ENCODE peak calls at places on chromosomes 4 and X, in four cellular contexts. M is keratinocyte, G is endodermal cell, D is adrenal gland. W is an unnamed sample.

GRCh38 chrX:41720125-41720780 is 3.7 kb upstream of the GPR82 start:
- DNase-seq in M (no peak), G (peak), D (no peak), W (no peak)

GRCh38 chr4:3673176-3673575 is 93.0 kb upstream of the ADRA2C start:
- DNase-seq in M (no peak), G (no peak), D (no peak), W (no peak)

GRCh38 chrX:112367065-112367464 is 284.5 kb upstream of the TRPC5 start:
- DNase-seq in M (no peak), G (no peak), D (no peak), W (no peak)

GRCh38 chr4:186557486-186557885 is 2.1 kb upstream of the MTNR1A start:
- DNase-seq in M (no peak), G (peak), D (no peak), W (no peak)

GRCh38 chrX:40947276-40947675 is 138.0 kb upstream of the USP9X start:
- DNase-seq in M (no peak), G (no peak), D (no peak), W (no peak)

GRCh38 chr4:152860057-152860456 is 76.1 kb upstream of the FHDC1 start:
- DNase-seq in M (no peak), G (no peak), D (no peak), W (no peak)

GRCh38 chr4:41594439-41594838 is 56.5 kb downstream of the LIMCH1 start:
- DNase-seq in M (no peak), G (no peak), D (peak), W (no peak)

GRCh38 chrX:63735882-63736281 is 49.1 kb downstream of the ARHGEF9 start:
- DNase-seq in M (no peak), G (no peak), D (no peak), W (no peak)

GRCh38 chr4:169649545-169650226 is 29.3 kb downstream of the CLCN3 start:
- DNase-seq in M (no peak), G (no peak), D (peak), W (peak)

GRCh38 chr4:174563399-174563798 is 41.1 kb upstream of the HPGD start:
- DNase-seq in M (no peak), G (no peak), D (no peak), W (no peak)

GRCh38 chrX:10254746-10255145 is 98.0 kb downstream of the CLCN4 start:
- DNase-seq in M (no peak), G (no peak), D (no peak), W (no peak)
- TF ChIP-seq CTCF in M (peak), G (peak), D (peak), W (peak)

DNA sequence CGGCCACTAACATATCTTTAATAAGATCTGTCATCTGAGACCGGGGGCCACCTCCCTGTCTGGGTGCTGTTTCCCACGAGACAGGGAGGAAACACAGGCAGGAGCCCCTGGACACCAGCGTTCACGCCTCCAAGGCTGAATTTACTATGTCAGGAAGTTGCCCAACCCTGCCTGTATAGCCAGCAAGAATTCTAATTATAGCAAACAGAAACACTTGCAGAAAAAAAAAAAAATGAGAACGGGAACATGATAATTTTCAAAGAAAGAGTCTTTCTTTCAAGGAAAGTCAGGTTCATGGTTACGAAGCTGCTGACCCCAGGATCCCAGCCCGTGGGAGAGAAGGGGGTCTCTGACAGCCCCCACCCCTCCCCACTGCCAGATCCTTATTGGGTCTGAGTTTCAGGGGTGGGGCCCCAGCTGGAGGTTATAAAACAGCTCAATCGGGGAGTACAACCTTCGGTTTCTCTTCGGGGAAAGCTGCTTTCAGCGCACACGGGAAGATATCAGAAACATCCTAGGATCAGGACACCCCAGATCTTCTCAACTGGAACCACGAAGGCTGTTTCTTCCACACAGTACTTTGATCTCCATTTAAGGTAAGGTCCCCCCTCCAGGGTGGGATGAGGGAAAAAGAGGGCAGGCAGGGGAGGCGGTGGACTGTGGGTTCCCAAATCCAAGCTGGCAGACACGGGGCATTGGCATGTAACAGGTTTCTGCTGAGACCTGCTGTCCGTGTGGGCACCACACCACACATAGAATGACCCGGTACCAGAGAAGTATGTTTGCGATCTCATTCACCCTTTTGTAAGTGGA is at the start of gene IL3RA:
- DNase-seq in M (no peak), G (no peak), D (peak), W (no peak)
- H3K4me3 ChIP-seq in M (no peak), G (no peak), D (no peak), W (peak)

GRCh38 chrX:97452283-97452682 is 568.6 kb downstream of the RPA4 start:
- DNase-seq in M (no peak), G (no peak), D (no peak), W (no peak)

GRCh38 chrX:97446298-97446882 is 562.7 kb downstream of the RPA4 start:
- DNase-seq in M (no peak), G (no peak), D (no peak), W (no peak)
- TF ChIP-seq CTCF in M (no peak), G (peak), D (no peak), W (no peak)

GRCh38 chrX:119015407-119016242 is 41.2 kb downstream of the LONRF3 start:
- DNase-seq in M (peak), G (no peak), D (peak), W (peak)
- H3K4me3 ChIP-seq in M (no peak), G (no peak), D (no peak), W (no peak)

GRCh38 chr4:98745372-98745771 is 87.0 kb upstream of the TSPAN5 start:
- DNase-seq in M (no peak), G (no peak), D (peak), W (no peak)
- TF ChIP-seq CTCF in M (peak), G (peak), D (peak), W (peak)

GRCh38 chrX:131762802-131763234 is 218.9 kb downstream of the OR13H1 start:
- DNase-seq in M (no peak), G (no peak), D (peak), W (no peak)

GRCh38 chrX:131763674-131764073 is 219.8 kb downstream of the OR13H1 start:
- DNase-seq in M (no peak), G (no peak), D (peak), W (no peak)

DNA sequence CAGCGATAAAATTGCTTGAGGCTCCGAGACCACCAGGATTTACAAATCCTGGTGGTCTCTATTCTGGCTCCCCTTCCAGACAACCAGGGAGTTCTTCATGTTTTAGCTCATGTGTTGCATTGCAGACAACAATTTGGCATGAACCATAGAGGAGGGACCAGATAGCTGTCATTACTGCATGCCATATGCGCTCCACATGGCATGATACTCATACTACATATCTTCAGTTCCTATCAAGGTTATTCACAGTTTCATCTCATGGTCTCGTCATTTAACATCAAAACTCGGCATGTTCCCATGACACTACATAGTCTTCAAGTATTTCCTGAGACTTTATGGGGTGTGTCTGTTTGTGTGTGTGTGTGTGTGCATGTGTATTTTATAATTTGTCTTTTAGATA is 220.3 kb downstream of the OR13H1 start:
- DNase-seq in M (no peak), G (no peak), D (no peak), W (no peak)
- H3K4me3 ChIP-seq in M (peak), G (no peak), D (no peak), W (no peak)

GRCh38 chr4:142984871-142985585 is 138.9 kb upstream of the INPP4B start:
- DNase-seq in M (no peak), G (peak), D (no peak), W (no peak)
- TF ChIP-seq CTCF in M (peak), G (peak), D (peak), W (peak)

GRCh38 chr4:159141193-159141592 is 38.3 kb downstream of the RAPGEF2 start:
- DNase-seq in M (no peak), G (no peak), D (no peak), W (no peak)

GRCh38 chr4:159144112-159144694 is 41.3 kb downstream of the RAPGEF2 start:
- DNase-seq in M (no peak), G (no peak), D (no peak), W (no peak)

GRCh38 chr4:159142254-159142653 is 39.4 kb downstream of the RAPGEF2 start:
- DNase-seq in M (no peak), G (no peak), D (no peak), W (no peak)

GRCh38 chr4:159145318-159146006 is 42.6 kb downstream of the RAPGEF2 start:
- DNase-seq in M (no peak), G (no peak), D (no peak), W (no peak)

DNA sequence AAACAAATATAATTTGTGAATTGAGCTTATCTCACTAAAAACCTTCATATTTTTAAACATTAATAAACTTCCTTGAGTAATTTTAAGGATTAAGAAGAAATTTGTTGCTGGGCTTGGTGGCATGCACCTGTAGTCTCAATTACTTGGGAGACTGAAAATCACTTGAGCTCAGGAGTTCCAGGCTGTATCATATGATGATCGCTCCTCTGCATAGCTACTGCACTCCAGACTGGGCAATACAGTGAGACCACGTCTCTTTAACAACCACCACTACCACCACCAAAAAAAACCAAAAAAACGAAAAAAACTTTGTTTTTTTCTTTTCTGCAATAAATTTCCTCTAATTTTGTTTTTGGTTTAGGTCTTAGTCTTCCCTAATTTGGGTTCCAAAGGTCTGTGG is 40.1 kb downstream of the RAPGEF2 start:
- DNase-seq in M (no peak), G (no peak), D (no peak), W (no peak)
- H3K4me3 ChIP-seq in M (no peak), G (no peak), D (no peak), W (no peak)